ENCODE peak calls at places on chromosomes 16 and 17, in five cellular contexts. U is HuH-7.5, Z is hepatocyte, O is fibroblast of pulmonary artery, V is uterus. T is an unnamed sample.

GRCh38 chr16:8257561-8257960 is 332.8 kb downstream of the TMEM114 start:
- DNase-seq in U (no peak), O (no peak), Z (no peak), V (no peak), T (no peak)

GRCh38 chr16:75296606-75297005 is 45.2 kb upstream of the BCAR1 start:
- DNase-seq in Z (no peak), U (no peak), O (peak; percentile 70), V (no peak), T (no peak)

GRCh38 chr16:11308493-11309283 is 27.6 kb upstream of the PRM1 start:
- DNase-seq in O (no peak), Z (no peak), V (no peak), U (no peak), T (no peak)

GRCh38 chr17:73272906-73273218 is 11.2 kb upstream of the CPSF4L start:
- DNase-seq in V (no peak), O (no peak), Z (no peak), U (no peak), T (no peak)

GRCh38 chr17:56125830-56126819 is 27.1 kb upstream of the ANKFN1 start:
- DNase-seq in O (peak; percentile 53), Z (peak; percentile 69), V (no peak), U (no peak), T (peak; percentile 76)

GRCh38 chr16:71840052-71840451 is 5.7 kb upstream of the ATXN1L start:
- DNase-seq in Z (no peak), O (no peak), U (no peak), V (no peak), T (no peak)

GRCh38 chr17:54727624-54728023 is 173.0 kb upstream of the TOM1L1 start:
- DNase-seq in Z (no peak), U (no peak), O (no peak), V (no peak), T (no peak)

GRCh38 chr17:55158439-55158838 is 106.3 kb upstream of the HLF start:
- DNase-seq in U (no peak), Z (no peak), V (no peak), O (peak; percentile 44), T (no peak)

GRCh38 chr16:50616883-50617629 is 64.1 kb downstream of the SNX20 start:
- DNase-seq in U (no peak), Z (no peak), O (no peak), V (no peak), T (no peak)

GRCh38 chr16:27242868-27243590 is 25.5 kb downstream of the NSMCE1 start:
- DNase-seq in U (no peak), V (peak; percentile 59), Z (no peak), O (peak; percentile 95), T (no peak)

GRCh38 chr17:59424331-59424730 is 92.9 kb downstream of the YPEL2 start:
- DNase-seq in O (no peak), U (no peak), Z (no peak), V (no peak), T (no peak)

GRCh38 chr16:85523602-85524364 is 89.3 kb upstream of the GSE1 start:
- DNase-seq in V (no peak), O (peak; percentile 34), Z (peak; percentile 74), U (peak; percentile 96), T (no peak)

GRCh38 chr16:64419832-64420231 is 702.0 kb downstream of the CDH11 start:
- DNase-seq in V (no peak), Z (no peak), O (no peak), U (no peak), T (no peak)

T was measured in HT-29.